ENCODE peak calls at places on chromosome 14, in eight cellular contexts. One of them, this sample, is unnamed.

GRCh38 chr14:73977896-73978295 is 27.8 kb downstream of the COQ6 start:
- DNase-seq in hepatocyte: no peak
- DNase-seq in osteoblast: no peak
- DNase-seq in fibroblast of lung: peak; percentile 70
- DNase-seq in IMR-90: peak; percentile 86
- DNase-seq in HCT116: no peak
- DNase-seq in H9: no peak
- DNase-seq in mammary epithelial cell: no peak
- DNase-seq in this sample: no peak

GRCh38 chr14:31283568-31284252 is 76.1 kb upstream of the HECTD1 start:
- DNase-seq in HCT116: no peak
- DNase-seq in hepatocyte: no peak
- DNase-seq in osteoblast: no peak
- DNase-seq in H9: no peak
- DNase-seq in fibroblast of lung: no peak
- DNase-seq in IMR-90: no peak
- DNase-seq in mammary epithelial cell: no peak
- DNase-seq in this sample: no peak

GRCh38 chr14:64541971-64542838 is 1.7 kb downstream of the HSPA2 start:
- DNase-seq in IMR-90: no peak
- DNase-seq in hepatocyte: no peak
- DNase-seq in mammary epithelial cell: no peak
- DNase-seq in HCT116: no peak
- DNase-seq in fibroblast of lung: no peak
- DNase-seq in H9: no peak
- DNase-seq in osteoblast: no peak
- DNase-seq in this sample: no peak

GRCh38 chr14:91149462-91149861 is 35.6 kb downstream of the DGLUCY start:
- DNase-seq in osteoblast: peak; percentile 94
- DNase-seq in IMR-90: peak; percentile 100
- DNase-seq in hepatocyte: peak; percentile 83
- DNase-seq in HCT116: no peak
- DNase-seq in fibroblast of lung: peak; percentile 100
- DNase-seq in H9: no peak
- DNase-seq in mammary epithelial cell: peak; percentile 98
- DNase-seq in this sample: no peak

GRCh38 chr14:20935303-20935984 is 19.8 kb upstream of the RNASE2 start:
- DNase-seq in mammary epithelial cell: no peak
- DNase-seq in H9: no peak
- DNase-seq in osteoblast: no peak
- DNase-seq in IMR-90: no peak
- DNase-seq in fibroblast of lung: no peak
- DNase-seq in hepatocyte: no peak
- DNase-seq in HCT116: no peak
- DNase-seq in this sample: no peak

GRCh38 chr14:51081209-51081608 is 13.7 kb downstream of the TRIM9 start:
- DNase-seq in hepatocyte: no peak
- DNase-seq in H9: no peak
- DNase-seq in mammary epithelial cell: no peak
- DNase-seq in fibroblast of lung: no peak
- DNase-seq in IMR-90: no peak
- DNase-seq in osteoblast: no peak
- DNase-seq in HCT116: no peak
- DNase-seq in this sample: no peak

GRCh38 chr14:74591394-74591793 is 20.6 kb downstream of the LTBP2 start:
- DNase-seq in fibroblast of lung: no peak
- DNase-seq in IMR-90: no peak
- DNase-seq in hepatocyte: no peak
- DNase-seq in HCT116: no peak
- DNase-seq in H9: no peak
- DNase-seq in osteoblast: no peak
- DNase-seq in mammary epithelial cell: peak; percentile 62
- DNase-seq in this sample: no peak

GRCh38 chr14:88210426-88210825 is 112.6 kb downstream of the KCNK10 start:
- DNase-seq in H9: no peak
- DNase-seq in hepatocyte: no peak
- DNase-seq in mammary epithelial cell: no peak
- DNase-seq in HCT116: no peak
- DNase-seq in fibroblast of lung: no peak
- DNase-seq in IMR-90: no peak
- DNase-seq in osteoblast: no peak
- DNase-seq in this sample: no peak

GRCh38 chr14:100278702-100279101 is 27.5 kb downstream of the SLC25A29 start:
- DNase-seq in mammary epithelial cell: peak; percentile 69
- DNase-seq in fibroblast of lung: peak; percentile 60
- DNase-seq in osteoblast: peak; percentile 96
- DNase-seq in H9: no peak
- DNase-seq in IMR-90: peak; percentile 67
- DNase-seq in HCT116: no peak
- DNase-seq in hepatocyte: no peak
- DNase-seq in this sample: no peak

GRCh38 chr14:20614038-20614840 is 23.1 kb upstream of the RNASE12 start:
- DNase-seq in HCT116: no peak
- DNase-seq in H9: peak; percentile 64
- DNase-seq in hepatocyte: no peak
- DNase-seq in osteoblast: peak; percentile 73
- DNase-seq in IMR-90: no peak
- DNase-seq in mammary epithelial cell: no peak
- DNase-seq in fibroblast of lung: no peak
- DNase-seq in this sample: peak; percentile 64

GRCh38 chr14:54593860-54594259 is 26.9 kb downstream of the SAMD4A start:
- DNase-seq in IMR-90: peak; percentile 72
- DNase-seq in hepatocyte: no peak
- DNase-seq in osteoblast: no peak
- DNase-seq in fibroblast of lung: no peak
- DNase-seq in HCT116: no peak
- DNase-seq in H9: no peak
- DNase-seq in mammary epithelial cell: peak; percentile 53
- DNase-seq in this sample: no peak
- H3K4me1 ChIP-seq in IMR-90: peaks cover 15% of the 10 kb centered on the region
- H3K4me1 ChIP-seq in hepatocyte: no peaks in the 10 kb centered on the region
- H3K4me1 ChIP-seq in osteoblast: peaks cover 46% of the 10 kb centered on the region
- H3K4me1 ChIP-seq in fibroblast of lung: peaks cover 25% of the 10 kb centered on the region
- H3K4me1 ChIP-seq in HCT116: no peaks in the 10 kb centered on the region
- H3K4me1 ChIP-seq in H9: no peaks in the 10 kb centered on the region
- H3K4me1 ChIP-seq in mammary epithelial cell: peaks cover 51% of the 10 kb centered on the region
- H3K4me1 ChIP-seq in this sample: no peaks in the 10 kb centered on the region

DNA sequence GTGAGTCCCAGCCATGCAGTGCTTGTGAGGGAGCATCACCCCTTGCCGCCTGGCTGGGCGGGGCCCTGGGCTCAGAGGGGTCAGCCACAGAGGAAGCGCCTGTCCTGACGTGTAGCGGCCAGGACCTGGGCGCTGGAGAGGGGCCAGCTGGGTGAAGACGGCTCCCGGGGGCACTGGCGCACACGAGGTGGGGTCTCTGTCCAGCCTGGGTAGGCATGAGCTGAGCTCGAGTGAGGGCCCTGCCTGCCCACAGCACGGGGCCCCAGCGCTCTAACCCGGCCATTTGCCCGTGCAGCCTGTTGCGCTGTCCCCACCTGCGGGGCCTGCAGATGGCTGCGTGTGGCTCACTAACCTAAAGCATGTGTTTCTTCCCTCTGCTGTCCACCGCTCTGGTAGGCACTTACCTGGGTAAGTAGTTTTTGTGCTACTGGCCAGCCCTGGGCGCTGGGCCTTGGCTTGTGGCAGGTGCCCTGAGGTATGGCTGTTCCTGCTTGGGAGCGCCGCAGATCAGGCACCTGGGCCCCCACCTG is 6.6 kb upstream of the CRIP2 start:
- DNase-seq in IMR-90: no peak
- DNase-seq in hepatocyte: no peak
- DNase-seq in mammary epithelial cell: no peak
- DNase-seq in osteoblast: no peak
- DNase-seq in HCT116: no peak
- DNase-seq in fibroblast of lung: no peak
- DNase-seq in H9: no peak
- DNase-seq in this sample: no peak
- H4K20me1 ChIP-seq in IMR-90: peaks cover 8% of the 10 kb centered on the region
- H4K20me1 ChIP-seq in hepatocyte: no peaks in the 10 kb centered on the region
- H4K20me1 ChIP-seq in mammary epithelial cell: peaks cover 5% of the 10 kb centered on the region
- H4K20me1 ChIP-seq in osteoblast: peaks cover 15% of the 10 kb centered on the region
- H4K20me1 ChIP-seq in HCT116: no peaks in the 10 kb centered on the region
- H4K20me1 ChIP-seq in fibroblast of lung: no peaks in the 10 kb centered on the region
- H4K20me1 ChIP-seq in H9: no peaks in the 10 kb centered on the region
- H4K20me1 ChIP-seq in this sample: peaks cover 37% of the 10 kb centered on the region

GRCh38 chr14:103398427-103399195 is 13.4 kb downstream of the MARK3 start:
- DNase-seq in IMR-90: peak; percentile 61
- DNase-seq in mammary epithelial cell: no peak
- DNase-seq in osteoblast: no peak
- DNase-seq in fibroblast of lung: peak; percentile 57
- DNase-seq in H9: no peak
- DNase-seq in HCT116: no peak
- DNase-seq in hepatocyte: no peak
- DNase-seq in this sample: no peak

GRCh38 chr14:103404032-103404918 is 19.1 kb downstream of the MARK3 start:
- DNase-seq in HCT116: no peak
- DNase-seq in mammary epithelial cell: no peak
- DNase-seq in fibroblast of lung: no peak
- DNase-seq in osteoblast: no peak
- DNase-seq in H9: no peak
- DNase-seq in IMR-90: peak; percentile 24
- DNase-seq in hepatocyte: peak; percentile 40
- DNase-seq in this sample: peak; percentile 48

GRCh38 chr14:103400537-103400936 is 15.3 kb downstream of the MARK3 start:
- DNase-seq in HCT116: no peak
- DNase-seq in osteoblast: no peak
- DNase-seq in fibroblast of lung: no peak
- DNase-seq in mammary epithelial cell: no peak
- DNase-seq in H9: no peak
- DNase-seq in IMR-90: no peak
- DNase-seq in hepatocyte: no peak
- DNase-seq in this sample: no peak

GRCh38 chr14:103402700-103403099 is 17.5 kb downstream of the MARK3 start:
- DNase-seq in mammary epithelial cell: no peak
- DNase-seq in IMR-90: peak; percentile 70
- DNase-seq in osteoblast: peak; percentile 58
- DNase-seq in fibroblast of lung: peak; percentile 69
- DNase-seq in HCT116: no peak
- DNase-seq in hepatocyte: no peak
- DNase-seq in H9: no peak
- DNase-seq in this sample: no peak

DNA sequence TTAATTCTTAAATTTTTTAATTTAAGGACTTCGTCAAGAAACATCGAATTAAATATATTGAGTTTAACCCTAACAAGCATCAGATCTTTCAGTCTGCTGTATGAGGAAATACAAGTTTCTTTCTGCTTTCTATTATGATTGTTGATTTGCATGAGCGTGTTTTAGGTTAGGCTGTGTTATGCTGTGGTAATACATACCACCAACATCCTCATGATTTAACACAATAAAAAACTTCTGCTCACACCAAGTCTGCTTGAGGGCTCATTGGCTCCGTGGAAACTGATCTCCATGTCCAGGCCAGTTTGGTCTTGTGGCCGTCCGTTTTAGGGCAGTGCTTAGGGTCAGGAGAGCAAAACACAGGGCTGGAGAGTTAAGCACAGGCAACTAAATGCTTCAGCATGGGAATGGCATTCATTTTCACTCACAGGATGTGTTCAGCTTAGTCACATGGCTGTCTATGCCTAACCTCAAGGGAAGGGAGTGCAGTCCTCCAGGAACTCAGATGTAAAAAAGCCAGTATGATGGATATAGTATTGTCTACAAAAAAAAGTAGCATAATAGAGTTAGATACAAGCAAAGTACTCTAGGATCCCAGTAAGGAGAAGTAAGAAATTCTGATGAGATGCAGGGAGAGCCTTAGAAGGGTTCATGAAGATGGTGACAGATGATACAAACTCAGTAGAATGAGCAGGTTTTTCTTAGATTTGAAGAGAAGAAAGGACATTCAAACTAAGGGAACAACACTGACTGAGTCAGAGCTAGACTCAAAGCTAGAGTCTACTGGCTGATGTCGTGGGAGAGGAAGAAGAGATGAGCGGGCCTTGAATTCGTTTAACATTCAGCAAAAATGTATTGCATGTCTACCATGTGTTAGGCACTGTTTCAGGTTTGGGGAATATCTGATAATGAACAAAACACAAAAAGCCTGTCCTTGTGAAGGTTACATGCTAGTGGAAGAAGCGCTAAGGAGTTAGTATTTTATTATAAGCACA is 16.3 kb downstream of the MARK3 start:
- DNase-seq in mammary epithelial cell: peak; percentile 85
- DNase-seq in HCT116: no peak
- DNase-seq in IMR-90: peak; percentile 87
- DNase-seq in H9: no peak
- DNase-seq in fibroblast of lung: peak; percentile 74
- DNase-seq in osteoblast: no peak
- DNase-seq in hepatocyte: no peak
- DNase-seq in this sample: peak; percentile 32
- H3K4me1 ChIP-seq in mammary epithelial cell: peaks cover 44% of the 10 kb centered on the region
- H3K4me1 ChIP-seq in HCT116: peaks cover 14% of the 10 kb centered on the region
- H3K4me1 ChIP-seq in IMR-90: peaks cover 16% of the 10 kb centered on the region
- H3K4me1 ChIP-seq in H9: peaks cover 4% of the 10 kb centered on the region
- H3K4me1 ChIP-seq in fibroblast of lung: peaks cover 23% of the 10 kb centered on the region
- H3K4me1 ChIP-seq in osteoblast: peaks cover 49% of the 10 kb centered on the region
- H3K4me1 ChIP-seq in hepatocyte: peaks cover 23% of the 10 kb centered on the region
- H3K4me1 ChIP-seq in this sample: peaks cover 31% of the 10 kb centered on the region

GRCh38 chr14:93037354-93037753 is 78.4 kb downstream of the ITPK1 start:
- DNase-seq in fibroblast of lung: no peak
- DNase-seq in mammary epithelial cell: no peak
- DNase-seq in HCT116: no peak
- DNase-seq in osteoblast: peak; percentile 31
- DNase-seq in IMR-90: no peak
- DNase-seq in H9: no peak
- DNase-seq in hepatocyte: no peak
- DNase-seq in this sample: no peak
- H4K20me1 ChIP-seq in fibroblast of lung: no peaks in the 10 kb centered on the region
- H4K20me1 ChIP-seq in mammary epithelial cell: no peaks in the 10 kb centered on the region
- H4K20me1 ChIP-seq in HCT116: no peaks in the 10 kb centered on the region
- H4K20me1 ChIP-seq in osteoblast: peaks cover 4% of the 10 kb centered on the region
- H4K20me1 ChIP-seq in IMR-90: peaks cover 4% of the 10 kb centered on the region
- H4K20me1 ChIP-seq in H9: no peaks in the 10 kb centered on the region
- H4K20me1 ChIP-seq in hepatocyte: no peaks in the 10 kb centered on the region
- H4K20me1 ChIP-seq in this sample: peaks cover 99% of the 10 kb centered on the region

DNA sequence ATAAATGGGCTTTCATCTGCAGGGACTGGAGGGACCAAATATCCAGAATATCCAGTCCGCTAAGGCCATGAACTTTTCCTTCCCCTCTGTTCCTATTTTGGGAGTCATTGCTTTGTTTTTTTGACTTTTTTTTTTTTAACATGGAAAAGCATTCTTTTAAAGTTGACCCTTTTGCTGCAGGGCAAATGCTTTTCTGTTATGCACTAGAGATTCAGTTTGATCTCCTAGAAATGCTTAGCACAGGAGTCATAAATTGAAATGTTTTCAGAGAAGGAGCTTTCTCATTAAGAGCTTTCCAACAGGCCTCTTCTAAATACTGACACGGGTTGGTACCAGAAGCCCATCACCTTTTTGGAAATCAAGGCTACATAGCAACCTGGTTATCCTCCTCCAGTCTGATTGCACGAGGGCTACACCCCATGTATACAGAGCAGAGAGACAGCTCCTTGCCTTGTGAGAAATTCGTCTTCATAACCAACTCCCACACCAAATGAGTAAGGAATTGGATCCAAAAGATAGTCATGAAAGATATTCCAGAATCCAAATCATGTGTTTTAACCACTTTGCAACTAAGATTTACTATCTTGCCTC is 389.6 kb downstream of the ZFP36L1 start:
- DNase-seq in osteoblast: no peak
- DNase-seq in H9: no peak
- DNase-seq in HCT116: no peak
- DNase-seq in mammary epithelial cell: no peak
- DNase-seq in IMR-90: no peak
- DNase-seq in hepatocyte: no peak
- DNase-seq in fibroblast of lung: no peak
- DNase-seq in this sample: no peak
- H3K4me1 ChIP-seq in osteoblast: peaks cover 37% of the 10 kb centered on the region
- H3K4me1 ChIP-seq in H9: peaks cover 4% of the 10 kb centered on the region
- H3K4me1 ChIP-seq in HCT116: peaks cover 41% of the 10 kb centered on the region
- H3K4me1 ChIP-seq in mammary epithelial cell: peaks cover 66% of the 10 kb centered on the region
- H3K4me1 ChIP-seq in IMR-90: peaks cover 21% of the 10 kb centered on the region
- H3K4me1 ChIP-seq in hepatocyte: peaks cover 33% of the 10 kb centered on the region
- H3K4me1 ChIP-seq in fibroblast of lung: peaks cover 23% of the 10 kb centered on the region
- H3K4me1 ChIP-seq in this sample: peaks cover 26% of the 10 kb centered on the region